ENCODE peak calls at places on chromosomes 1 and 21, in four cellular contexts. E, D, K and H are unnamed samples.

GRCh38 chr1:225572422-225572821 is 80.5 kb downstream of the ENAH start:
- DNase-seq in D (peak; percentile 32), K (no peak), E (no peak), H (no peak)

GRCh38 chr1:27785763-27786162 is 12.7 kb downstream of the STX12 start:
- DNase-seq in E (no peak), D (no peak), K (peak; percentile 4), H (no peak)

GRCh38 chr1:220325306-220325995 is 53.2 kb upstream of the RAB3GAP2 start:
- DNase-seq in E (no peak), K (no peak), D (no peak), H (peak; percentile 78)

GRCh38 chr1:31839662-31840343 is 24.0 kb upstream of the SPOCD1 start:
- DNase-seq in K (no peak), D (no peak), E (no peak), H (no peak)

GRCh38 chr1:81305997-81306452 is 494.7 kb upstream of the ADGRL2 start:
- DNase-seq in K (peak; percentile 62), D (peak; percentile 45), E (no peak), H (peak; percentile 27)

GRCh38 chr1:173549813-173550212 is 53.1 kb downstream of the SLC9C2 start:
- DNase-seq in E (no peak), D (no peak), K (no peak), H (no peak)

GRCh38 chr1:21567241-21568005 is 58.2 kb downstream of the ALPL start:
- DNase-seq in K (no peak), D (no peak), E (no peak), H (no peak)

GRCh38 chr1:2778220-2778592 is 23.3 kb downstream of the TTC34 start:
- DNase-seq in D (no peak), E (no peak), K (no peak), H (no peak)

GRCh38 chr1:219940707-219941106 is 12.3 kb upstream of the SLC30A10 start:
- DNase-seq in D (no peak), K (no peak), E (no peak), H (no peak)

GRCh38 chr1:234531181-234532132 is 52.5 kb upstream of the TARBP1 start:
- DNase-seq in E (no peak), K (peak; percentile 42), D (no peak), H (no peak)

GRCh38 chr1:206631085-206631509 is 4.2 kb upstream of the DYRK3 start:
- DNase-seq in D (peak; percentile 94), E (peak; percentile 92), K (peak; percentile 82), H (peak; percentile 80)

GRCh38 chr1:45833361-45833760 is 29.9 kb downstream of the MAST2 start:
- DNase-seq in E (no peak), D (peak; percentile 13), K (no peak), H (no peak)

GRCh38 chr1:53361541-53361961 is 33.7 kb upstream of the LRP8 start:
- DNase-seq in K (no peak), E (no peak), D (no peak), H (no peak)

GRCh38 chr1:29633271-29633615 is 396.9 kb downstream of the PTPRU start:
- DNase-seq in E (no peak), K (no peak), D (no peak), H (no peak)

GRCh38 chr21:16775056-16775455 is 737.8 kb upstream of the CXADR start:
- DNase-seq in K (peak; percentile 29), D (no peak), E (no peak), H (no peak)

GRCh38 chr1:89953929-89954328 is 41.0 kb upstream of the ZNF326 start:
- DNase-seq in D (no peak), K (no peak), E (no peak), H (peak; percentile 27)

GRCh38 chr1:2386636-2387611 is 4.4 kb downstream of the MORN1 start:
- DNase-seq in K (no peak), E (no peak), D (no peak), H (no peak)

GRCh38 chr1:1677718-1678580 is 14.6 kb downstream of the SLC35E2B start:
- DNase-seq in D (no peak), K (no peak), E (peak; percentile 90), H (peak; percentile 54)

GRCh38 chr1:28369518-28370219 is at the start of gene PHACTR4:
- DNase-seq in E (peak; percentile 93), K (peak; percentile 98), D (peak; percentile 95), H (peak; percentile 95)

GRCh38 chr1:153355445-153356071 is 2.1 kb upstream of the S100A9 start:
- DNase-seq in D (peak; percentile 75), E (peak; percentile 52), K (peak; percentile 59), H (peak; percentile 74)

GRCh38 chr1:39638965-39639332 is 494 bp downstream of the HEYL start:
- DNase-seq in E (no peak), K (no peak), D (no peak), H (no peak)

GRCh38 chr1:148354284-148354869 is 128.7 kb downstream of the PPIAL4G start:
- DNase-seq in E (no peak), K (peak; percentile 43), D (no peak), H (no peak)

GRCh38 chr1:19009882-19010321 is 53.4 kb upstream of the IFFO2 start:
- DNase-seq in D (peak; percentile 96), K (peak; percentile 63), E (no peak), H (no peak)

GRCh38 chr1:55718758-55719671 is 503.9 kb upstream of the USP24 start:
- DNase-seq in K (no peak), E (no peak), D (peak; percentile 68), H (no peak)

GRCh38 chr1:1616045-1616821 is 933 bp downstream of the MIB2 start:
- DNase-seq in K (peak; percentile 76), E (no peak), D (no peak), H (peak; percentile 46)

GRCh38 chr21:32371913-32372314 is 20.9 kb downstream of the URB1 start:
- DNase-seq in K (no peak), D (peak; percentile 56), E (no peak), H (no peak)

GRCh38 chr1:86811539-86811938 is 102.4 kb downstream of the SELENOF start:
- DNase-seq in E (no peak), D (no peak), K (peak; percentile 23), H (no peak)

GRCh38 chr1:109201123-109201703 is 12.5 kb upstream of the SARS1 start:
- DNase-seq in K (peak; percentile 84), E (peak; percentile 70), D (peak; percentile 49), H (no peak)

GRCh38 chr1:54421101-54421504 is 14.9 kb upstream of the SSBP3 start:
- DNase-seq in D (peak; percentile 19), E (no peak), K (no peak), H (no peak)

GRCh38 chr1:23098463-23099170 is 70.0 kb downstream of the LUZP1 start:
- DNase-seq in D (peak; percentile 76), K (peak; percentile 82), E (peak; percentile 80), H (peak; percentile 56)

GRCh38 chr1:59184506-59184905 is 112.4 kb upstream of the FGGY start:
- DNase-seq in K (no peak), D (no peak), E (no peak), H (no peak)

GRCh38 chr1:100151679-100152078 is 18.7 kb downstream of the TRMT13 start:
- DNase-seq in D (no peak), E (no peak), K (no peak), H (no peak)

DNA sequence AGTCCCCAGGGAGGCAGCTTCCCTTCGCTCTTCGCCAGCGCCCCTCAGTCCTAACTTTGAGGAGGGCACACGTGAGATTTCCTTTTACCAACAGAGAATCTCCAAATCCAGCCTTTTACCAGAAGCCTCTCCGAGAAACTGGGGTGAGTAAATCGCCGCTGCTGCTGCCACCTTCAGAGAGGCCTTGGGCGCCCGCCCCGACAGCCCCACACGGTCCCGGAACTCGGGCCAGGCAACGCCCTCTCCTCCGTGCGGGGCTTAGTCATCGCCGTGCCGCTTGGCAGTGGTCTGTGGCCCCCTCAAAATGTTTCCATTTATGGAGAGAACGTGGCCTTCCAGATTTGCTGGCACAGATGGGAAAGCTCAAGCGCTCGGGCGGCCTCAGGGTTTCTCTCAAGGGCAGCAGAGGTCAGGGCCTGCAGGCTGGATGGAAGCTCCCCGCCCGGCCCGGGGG is 41.4 kb upstream of the COL6A2 start:
- DNase-seq in D (no peak), E (no peak), K (no peak), H (no peak)
- H3K4me2 ChIP-seq in D (no peak overlapping the region), E (no peak overlapping the region), K (no peak overlapping the region), H (no peak overlapping the region)

GRCh38 chr1:167994560-167994959 is 57.7 kb upstream of the MPC2 start:
- DNase-seq in K (no peak), D (no peak), E (no peak), H (no peak)
- H3K4me3 ChIP-seq in K (no peak overlapping the region), D (no peak overlapping the region), E (no peak overlapping the region), H (no peak overlapping the region)

DNA sequence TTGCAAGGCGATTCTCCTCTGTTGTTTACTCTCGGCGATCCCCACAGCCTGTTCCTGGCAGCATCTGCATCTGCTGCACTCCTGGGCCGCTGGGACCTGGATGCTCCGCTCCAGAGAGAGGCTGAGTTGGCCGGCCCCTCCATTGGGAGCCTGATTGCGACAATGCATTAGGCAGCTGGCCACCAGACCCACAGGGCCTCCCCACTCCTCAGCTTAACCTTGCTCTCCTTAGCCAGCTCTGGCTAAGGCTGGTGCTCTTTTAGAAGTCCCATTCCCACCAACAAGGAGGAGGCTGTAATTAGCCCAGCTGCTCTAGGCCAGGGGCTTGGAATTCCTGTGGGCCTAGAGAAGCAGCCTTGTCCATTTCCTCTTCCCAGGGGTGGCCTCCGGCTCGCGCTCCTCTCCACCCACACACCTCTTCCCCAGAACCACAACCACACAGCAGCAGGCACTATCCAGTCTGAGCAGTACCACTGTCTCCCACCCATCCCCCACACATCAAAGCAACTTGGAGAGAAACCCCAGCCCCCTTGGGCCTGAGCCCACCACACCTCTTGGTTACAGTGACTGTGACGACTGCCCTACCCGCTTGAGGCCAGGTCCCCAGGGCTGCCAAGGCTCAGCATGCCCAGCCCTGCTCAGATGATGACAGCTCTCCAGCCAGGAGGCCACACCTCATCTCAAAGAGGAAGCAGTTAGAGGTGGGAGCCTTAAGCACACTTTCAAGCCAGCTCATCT is 193.8 kb upstream of the EDN2 start:
- DNase-seq in E (no peak), D (no peak), K (no peak), H (no peak)
- H3K27ac ChIP-seq in E (no peak overlapping the region), D (no peak overlapping the region), K (no peak overlapping the region), H (no peak overlapping the region)

DNA sequence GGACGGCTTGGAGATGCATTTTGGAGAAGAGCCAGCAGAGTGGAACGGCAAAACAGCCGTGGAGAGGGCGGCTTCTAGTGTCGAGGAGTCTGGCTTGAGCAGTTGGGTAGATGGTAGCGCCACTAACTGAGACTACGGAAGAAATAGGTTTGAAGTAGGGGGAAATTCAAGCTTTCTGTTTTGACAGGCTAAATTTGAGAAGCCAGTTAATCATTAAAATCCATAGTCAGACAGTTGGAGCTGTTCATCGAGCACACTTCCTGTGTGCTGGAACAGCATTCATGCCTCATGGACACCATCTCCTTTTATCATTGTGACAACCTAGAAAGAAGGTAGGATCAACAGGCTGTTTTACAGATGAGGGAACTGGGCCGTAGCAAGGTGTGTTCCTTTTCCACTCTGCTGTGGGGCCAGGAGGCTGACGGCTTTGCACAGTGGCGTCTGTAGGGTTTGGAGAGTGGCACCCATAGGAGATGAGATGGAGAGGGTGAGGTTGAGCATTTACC is 3.4 kb upstream of the PKLR start:
- DNase-seq in K (no peak), E (no peak), D (no peak), H (no peak)
- H3K4me2 ChIP-seq in K (no peak overlapping the region), E (no peak overlapping the region), D (no peak overlapping the region), H (no peak overlapping the region)